ENCODE peak calls at places on chromosomes 13 and 19, in six cellular contexts. R, D, S, W, N and L are unnamed samples.

GRCh38 chr19:3725640-3726310 is 17.6 kb downstream of the TJP3 start:
- DNase-seq in R (no peak), D (no peak), S (no peak), W (peak; percentile 96), N (no peak), L (no peak)

GRCh38 chr13:70985371-70985770 is 877.1 kb upstream of the KLHL1 start:
- DNase-seq in R (no peak), D (no peak), S (no peak), W (no peak), N (no peak), L (no peak)

GRCh38 chr13:112877066-112877465 is 91.9 kb upstream of the MCF2L start:
- DNase-seq in R (no peak), D (no peak), S (no peak), W (no peak), N (no peak), L (no peak)

GRCh38 chr13:45119469-45119989 is 781 bp upstream of the GTF2F2 start:
- DNase-seq in R (peak; percentile 61), D (no peak), S (peak; percentile 8), W (no peak), N (peak; percentile 48), L (no peak)

GRCh38 chr19:12784394-12784870 is 6.9 kb upstream of the JUNB start:
- DNase-seq in R (peak; percentile 38), D (no peak), S (no peak), W (no peak), N (no peak), L (no peak)

GRCh38 chr13:40023608-40024577 is 368.4 kb downstream of the COG6 start:
- DNase-seq in R (no peak), D (no peak), S (no peak), W (no peak), N (no peak), L (no peak)

GRCh38 chr13:30708541-30708940 is 26.8 kb upstream of the ALOX5AP start:
- DNase-seq in R (no peak), D (no peak), S (no peak), W (no peak), N (peak; percentile 66), L (no peak)

GRCh38 chr13:45799451-45799850 is 52.1 kb downstream of the SIAH3 start:
- DNase-seq in R (no peak), D (no peak), S (no peak), W (no peak), N (no peak), L (no peak)

GRCh38 chr13:30143671-30144400 is 163.5 kb downstream of the KATNAL1 start:
- DNase-seq in R (no peak), D (no peak), S (no peak), W (no peak), N (peak; percentile 43), L (no peak)

GRCh38 chr13:48595330-48596127 is 58.2 kb upstream of the CYSLTR2 start:
- DNase-seq in R (peak; percentile 47), D (peak; percentile 66), S (peak; percentile 79), W (peak; percentile 82), N (peak; percentile 76), L (peak; percentile 32)

GRCh38 chr13:47521895-47522487 is 479.1 kb downstream of the SUCLA2 start:
- DNase-seq in R (no peak), D (no peak), S (no peak), W (no peak), N (no peak), L (no peak)

GRCh38 chr13:35198821-35199220 is 256.8 kb downstream of the NBEA start:
- DNase-seq in R (no peak), D (no peak), S (no peak), W (no peak), N (no peak), L (no peak)

GRCh38 chr13:23770428-23770827 is 118.8 kb downstream of the MIPEP start:
- DNase-seq in R (no peak), D (no peak), S (no peak), W (no peak), N (no peak), L (no peak)

GRCh38 chr19:1131718-1132552 is 28.1 kb downstream of the GPX4 start:
- DNase-seq in R (peak; percentile 88), D (peak; percentile 79), S (peak; percentile 88), W (peak; percentile 66), N (peak; percentile 70), L (peak; percentile 28)

GRCh38 chr13:44431150-44431549 is 57.5 kb downstream of the SERP2 start:
- DNase-seq in R (no peak), D (no peak), S (no peak), W (peak; percentile 63), N (no peak), L (no peak)

GRCh38 chr19:50518091-50519005 is 4.6 kb upstream of the ASPDH start:
- DNase-seq in R (no peak), D (no peak), S (no peak), W (no peak), N (no peak), L (no peak)

GRCh38 chr19:18718846-18719458 is 35.5 kb downstream of the CRTC1 start:
- DNase-seq in R (no peak), D (no peak), S (no peak), W (no peak), N (no peak), L (peak; percentile 16)

GRCh38 chr13:107851670-107852460 is 363.5 kb downstream of the LIG4 start:
- DNase-seq in R (no peak), D (no peak), S (no peak), W (no peak), N (no peak), L (no peak)

GRCh38 chr19:19900124-19900523 is 622 bp upstream of the ZNF93 start:
- DNase-seq in R (peak; percentile 12), D (no peak), S (no peak), W (no peak), N (peak; percentile 66), L (no peak)

GRCh38 chr19:7161292-7161691 is 91.8 kb downstream of the ZNF557 start:
- DNase-seq in R (no peak), D (no peak), S (no peak), W (no peak), N (no peak), L (no peak)

GRCh38 chr13:59279024-59279423 is 884.7 kb downstream of the DIAPH3 start:
- DNase-seq in R (no peak), D (no peak), S (no peak), W (no peak), N (no peak), L (no peak)

DNA sequence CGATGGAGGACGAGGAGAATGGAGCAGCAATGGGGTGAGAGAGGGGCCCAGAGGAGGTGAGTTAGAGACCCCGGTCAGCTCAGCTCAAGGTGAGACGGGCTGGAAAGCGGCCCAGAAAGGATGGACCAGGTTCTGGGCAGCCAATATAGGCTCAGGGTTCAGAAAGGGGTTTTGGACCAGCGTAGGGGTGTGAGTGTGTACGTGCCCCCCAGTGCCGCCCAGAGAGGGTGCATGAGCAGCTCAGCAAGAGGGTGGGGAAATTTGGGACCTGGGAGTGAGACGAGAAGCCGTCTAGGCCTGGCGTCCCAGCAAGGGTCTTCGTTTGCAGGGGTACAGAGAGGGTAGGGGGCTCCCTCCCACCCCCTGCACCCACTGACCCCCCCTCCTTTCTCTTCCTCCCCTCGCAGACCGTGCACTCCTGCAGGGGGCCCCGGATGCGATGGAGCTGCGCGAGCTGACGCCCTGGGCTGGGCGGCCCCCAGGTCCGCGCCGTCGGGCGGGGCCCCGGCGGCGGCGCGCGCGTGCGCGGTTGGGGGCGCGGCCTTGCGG is 12.1 kb downstream of the FUT6 start:
- DNase-seq in R (no peak), D (no peak), S (no peak), W (no peak), N (no peak), L (no peak)
- H3K27ac ChIP-seq in R (peak overlapping the region; percentile 70), D (peak overlapping the region; percentile 41), S (no peak overlapping the region), W (peak overlapping the region; percentile 75), N (no peak overlapping the region), L (no peak overlapping the region)

DNA sequence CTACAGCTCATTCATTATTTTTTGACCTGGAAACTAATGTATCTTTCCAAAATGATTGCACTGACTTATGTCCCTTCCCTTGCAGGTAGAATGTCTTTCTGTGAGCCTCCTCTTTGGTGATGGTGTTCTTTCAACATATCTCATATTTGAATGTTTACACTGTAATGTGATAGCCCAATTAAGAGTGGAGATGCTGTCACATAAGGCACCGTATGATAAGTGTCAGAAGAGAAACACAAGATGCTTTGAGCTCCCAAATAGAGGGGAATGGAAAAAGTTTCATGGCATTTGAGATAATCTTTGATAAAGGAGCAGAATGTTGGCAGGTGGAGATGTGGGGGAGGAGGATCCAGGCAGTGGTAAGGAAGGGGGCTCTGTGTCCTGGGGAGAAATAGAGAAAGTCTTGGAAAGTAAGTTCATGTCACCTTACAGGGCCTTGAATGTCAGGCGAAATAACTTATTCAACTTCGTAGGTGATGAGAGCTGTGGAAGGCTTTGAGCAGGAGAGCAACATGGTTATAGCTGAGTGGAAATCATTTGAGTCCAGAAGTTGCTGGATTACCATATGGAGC is 10.2 kb upstream of the RNF113B start:
- DNase-seq in R (no peak), D (no peak), S (no peak), W (no peak), N (no peak), L (no peak)
- H3K27ac ChIP-seq in R (no peak overlapping the region), D (no peak overlapping the region), S (no peak overlapping the region), W (no peak overlapping the region), N (no peak overlapping the region), L (no peak overlapping the region)

DNA sequence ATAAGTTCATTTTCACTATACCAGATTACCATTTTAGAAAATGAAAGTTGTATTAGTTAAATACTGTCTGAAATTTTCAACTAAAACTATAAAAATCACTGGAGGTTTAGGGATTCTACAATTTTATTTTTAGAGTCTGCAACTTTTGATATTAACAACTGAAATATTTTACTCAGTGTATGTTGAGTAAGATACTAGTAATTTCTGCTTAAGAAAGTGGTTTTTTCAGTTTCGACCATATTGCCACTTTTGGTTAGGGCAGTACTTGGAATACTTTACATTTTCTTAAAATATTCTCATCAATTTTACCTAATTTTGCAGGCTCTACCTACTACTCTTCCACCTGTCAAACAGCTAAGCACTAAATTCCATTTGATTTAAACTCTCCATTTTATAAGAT is 59.6 kb downstream of the KCNRG start:
- DNase-seq in R (no peak), D (no peak), S (no peak), W (no peak), N (no peak), L (no peak)
- H3K27ac ChIP-seq in R (no peak overlapping the region), D (peak overlapping the region; percentile 98), S (no peak overlapping the region), W (no peak overlapping the region), N (no peak overlapping the region), L (no peak overlapping the region)

GRCh38 chr19:44845286-44845611 is 848 bp upstream of the NECTIN2 start:
- DNase-seq in R (no peak), D (peak; percentile 64), S (no peak), W (no peak), N (no peak), L (no peak)
- H3K27ac ChIP-seq in R (no peak overlapping the region), D (peak overlapping the region; percentile 96), S (no peak overlapping the region), W (peak overlapping the region; percentile 94), N (no peak overlapping the region), L (peak overlapping the region; percentile 46)

GRCh38 chr19:47509973-47510372 is 4.9 kb downstream of the NAPA start:
- DNase-seq in R (no peak), D (no peak), S (no peak), W (peak; percentile 68), N (no peak), L (no peak)

GRCh38 chr19:47512183-47512947 is 2.5 kb downstream of the NAPA start:
- DNase-seq in R (no peak), D (peak; percentile 68), S (no peak), W (peak; percentile 92), N (no peak), L (no peak)

GRCh38 chr19:47511681-47512080 is 3.2 kb downstream of the NAPA start:
- DNase-seq in R (no peak), D (peak; percentile 81), S (no peak), W (peak; percentile 33), N (no peak), L (no peak)

GRCh38 chr19:47510516-47511127 is 4.2 kb downstream of the NAPA start:
- DNase-seq in R (no peak), D (peak; percentile 22), S (no peak), W (no peak), N (no peak), L (peak; percentile 21)

GRCh38 chr19:47511128-47511517 is 3.7 kb downstream of the NAPA start:
- DNase-seq in R (no peak), D (peak; percentile 86), S (no peak), W (peak; percentile 68), N (no peak), L (no peak)
- H3K27ac ChIP-seq in R (no peak overlapping the region), D (peak overlapping the region; percentile 95), S (no peak overlapping the region), W (peak overlapping the region; percentile 100), N (no peak overlapping the region), L (peak overlapping the region; percentile 46)